ENCODE peak calls at places on chromosomes 3 and 15, in ten cellular contexts. One of them, this sample, is unnamed.

GRCh38 chr3:45178131-45179023 is 32.2 kb upstream of the CDCP1 start:
- DNase-seq in AG09309: no peak
- DNase-seq in ovary: no peak
- DNase-seq in DND-41: no peak
- DNase-seq in brain microvascular endothelial cell: peak; percentile 31
- DNase-seq in fibroblast of lung: peak; percentile 78
- DNase-seq in OCI-LY7: no peak
- DNase-seq in pancreas: no peak
- DNase-seq in AG10803: peak; percentile 33
- DNase-seq in mammary epithelial cell: peak; percentile 79
- DNase-seq in this sample: no peak

GRCh38 chr3:149554826-149555225 is 80.3 kb downstream of the TM4SF4 start:
- DNase-seq in OCI-LY7: no peak
- DNase-seq in ovary: no peak
- DNase-seq in fibroblast of lung: peak; percentile 53
- DNase-seq in AG10803: peak; percentile 72
- DNase-seq in mammary epithelial cell: peak; percentile 94
- DNase-seq in DND-41: no peak
- DNase-seq in pancreas: no peak
- DNase-seq in brain microvascular endothelial cell: no peak
- DNase-seq in AG09309: peak; percentile 86
- DNase-seq in this sample: peak; percentile 97

GRCh38 chr15:84598993-84599392 is 1.8 kb upstream of the ZSCAN2 start:
- DNase-seq in brain microvascular endothelial cell: peak; percentile 58
- DNase-seq in fibroblast of lung: peak; percentile 72
- DNase-seq in DND-41: peak; percentile 41
- DNase-seq in mammary epithelial cell: no peak
- DNase-seq in AG09309: no peak
- DNase-seq in pancreas: no peak
- DNase-seq in AG10803: peak; percentile 53
- DNase-seq in OCI-LY7: peak; percentile 68
- DNase-seq in ovary: peak; percentile 37
- DNase-seq in this sample: peak; percentile 32

GRCh38 chr15:33955945-33956344 is 12.4 kb upstream of the CHRM5 start:
- DNase-seq in OCI-LY7: no peak
- DNase-seq in mammary epithelial cell: no peak
- DNase-seq in AG09309: no peak
- DNase-seq in fibroblast of lung: no peak
- DNase-seq in DND-41: no peak
- DNase-seq in pancreas: no peak
- DNase-seq in brain microvascular endothelial cell: no peak
- DNase-seq in AG10803: no peak
- DNase-seq in ovary: no peak
- DNase-seq in this sample: no peak

GRCh38 chr3:136659253-136659652 is 92.9 kb downstream of the STAG1 start:
- DNase-seq in brain microvascular endothelial cell: peak; percentile 70
- DNase-seq in OCI-LY7: peak; percentile 12
- DNase-seq in ovary: peak; percentile 24
- DNase-seq in mammary epithelial cell: no peak
- DNase-seq in AG09309: peak; percentile 47
- DNase-seq in AG10803: peak; percentile 87
- DNase-seq in DND-41: no peak
- DNase-seq in fibroblast of lung: peak; percentile 86
- DNase-seq in pancreas: no peak
- DNase-seq in this sample: peak; percentile 38

GRCh38 chr15:68372291-68372811 is 59.6 kb downstream of the ITGA11 start:
- DNase-seq in DND-41: no peak
- DNase-seq in pancreas: no peak
- DNase-seq in AG10803: no peak
- DNase-seq in OCI-LY7: no peak
- DNase-seq in mammary epithelial cell: peak; percentile 20
- DNase-seq in AG09309: no peak
- DNase-seq in ovary: peak; percentile 16
- DNase-seq in brain microvascular endothelial cell: peak; percentile 63
- DNase-seq in fibroblast of lung: peak; percentile 33
- DNase-seq in this sample: no peak

GRCh38 chr15:83571820-83572707 is 81.9 kb upstream of the ADAMTSL3 start:
- DNase-seq in mammary epithelial cell: no peak
- DNase-seq in DND-41: no peak
- DNase-seq in ovary: no peak
- DNase-seq in pancreas: no peak
- DNase-seq in AG09309: peak; percentile 8
- DNase-seq in AG10803: peak; percentile 32
- DNase-seq in fibroblast of lung: peak; percentile 44
- DNase-seq in brain microvascular endothelial cell: no peak
- DNase-seq in OCI-LY7: peak; percentile 9
- DNase-seq in this sample: peak; percentile 7

GRCh38 chr15:33915571-33916407 is 52.5 kb upstream of the CHRM5 start:
- DNase-seq in ovary: no peak
- DNase-seq in pancreas: no peak
- DNase-seq in brain microvascular endothelial cell: no peak
- DNase-seq in OCI-LY7: no peak
- DNase-seq in AG09309: no peak
- DNase-seq in AG10803: no peak
- DNase-seq in mammary epithelial cell: peak; percentile 54
- DNase-seq in DND-41: no peak
- DNase-seq in fibroblast of lung: no peak
- DNase-seq in this sample: no peak

GRCh38 chr3:133949438-133949837 is 53.8 kb upstream of the RAB6B start:
- DNase-seq in DND-41: no peak
- DNase-seq in AG10803: no peak
- DNase-seq in brain microvascular endothelial cell: no peak
- DNase-seq in OCI-LY7: no peak
- DNase-seq in pancreas: peak; percentile 21
- DNase-seq in fibroblast of lung: peak; percentile 59
- DNase-seq in ovary: no peak
- DNase-seq in AG09309: no peak
- DNase-seq in mammary epithelial cell: no peak
- DNase-seq in this sample: no peak

GRCh38 chr15:101168463-101168824 is 83.4 kb downstream of the CHSY1 start:
- DNase-seq in AG09309: no peak
- DNase-seq in DND-41: no peak
- DNase-seq in pancreas: no peak
- DNase-seq in OCI-LY7: no peak
- DNase-seq in mammary epithelial cell: no peak
- DNase-seq in AG10803: peak; percentile 42
- DNase-seq in fibroblast of lung: no peak
- DNase-seq in ovary: no peak
- DNase-seq in brain microvascular endothelial cell: no peak
- DNase-seq in this sample: no peak

GRCh38 chr3:160370987-160371857 is 27.8 kb downstream of the IFT80 start:
- DNase-seq in mammary epithelial cell: no peak
- DNase-seq in AG10803: no peak
- DNase-seq in fibroblast of lung: no peak
- DNase-seq in ovary: no peak
- DNase-seq in AG09309: no peak
- DNase-seq in DND-41: no peak
- DNase-seq in pancreas: no peak
- DNase-seq in brain microvascular endothelial cell: no peak
- DNase-seq in OCI-LY7: no peak
- DNase-seq in this sample: no peak

GRCh38 chr3:172333042-172333377 is 115.2 kb downstream of the GHSR start:
- DNase-seq in fibroblast of lung: no peak
- DNase-seq in OCI-LY7: no peak
- DNase-seq in AG10803: no peak
- DNase-seq in ovary: no peak
- DNase-seq in AG09309: no peak
- DNase-seq in mammary epithelial cell: no peak
- DNase-seq in DND-41: no peak
- DNase-seq in pancreas: no peak
- DNase-seq in brain microvascular endothelial cell: no peak
- DNase-seq in this sample: no peak

GRCh38 chr3:172332256-172333041 is 115.8 kb downstream of the GHSR start:
- DNase-seq in DND-41: peak; percentile 72
- DNase-seq in fibroblast of lung: peak; percentile 68
- DNase-seq in pancreas: peak; percentile 62
- DNase-seq in AG09309: no peak
- DNase-seq in OCI-LY7: peak; percentile 57
- DNase-seq in ovary: peak; percentile 81
- DNase-seq in AG10803: peak; percentile 62
- DNase-seq in brain microvascular endothelial cell: peak; percentile 56
- DNase-seq in mammary epithelial cell: peak; percentile 50
- DNase-seq in this sample: peak; percentile 58

GRCh38 chr3:172334743-172335142 is 113.5 kb downstream of the GHSR start:
- DNase-seq in AG10803: no peak
- DNase-seq in OCI-LY7: no peak
- DNase-seq in DND-41: no peak
- DNase-seq in brain microvascular endothelial cell: no peak
- DNase-seq in mammary epithelial cell: peak; percentile 63
- DNase-seq in ovary: no peak
- DNase-seq in pancreas: no peak
- DNase-seq in AG09309: no peak
- DNase-seq in fibroblast of lung: no peak
- DNase-seq in this sample: no peak

GRCh38 chr3:172330413-172330812 is 117.8 kb downstream of the GHSR start:
- DNase-seq in OCI-LY7: no peak
- DNase-seq in DND-41: no peak
- DNase-seq in fibroblast of lung: no peak
- DNase-seq in mammary epithelial cell: no peak
- DNase-seq in AG09309: no peak
- DNase-seq in brain microvascular endothelial cell: no peak
- DNase-seq in pancreas: no peak
- DNase-seq in AG10803: no peak
- DNase-seq in ovary: no peak
- DNase-seq in this sample: no peak

DNA sequence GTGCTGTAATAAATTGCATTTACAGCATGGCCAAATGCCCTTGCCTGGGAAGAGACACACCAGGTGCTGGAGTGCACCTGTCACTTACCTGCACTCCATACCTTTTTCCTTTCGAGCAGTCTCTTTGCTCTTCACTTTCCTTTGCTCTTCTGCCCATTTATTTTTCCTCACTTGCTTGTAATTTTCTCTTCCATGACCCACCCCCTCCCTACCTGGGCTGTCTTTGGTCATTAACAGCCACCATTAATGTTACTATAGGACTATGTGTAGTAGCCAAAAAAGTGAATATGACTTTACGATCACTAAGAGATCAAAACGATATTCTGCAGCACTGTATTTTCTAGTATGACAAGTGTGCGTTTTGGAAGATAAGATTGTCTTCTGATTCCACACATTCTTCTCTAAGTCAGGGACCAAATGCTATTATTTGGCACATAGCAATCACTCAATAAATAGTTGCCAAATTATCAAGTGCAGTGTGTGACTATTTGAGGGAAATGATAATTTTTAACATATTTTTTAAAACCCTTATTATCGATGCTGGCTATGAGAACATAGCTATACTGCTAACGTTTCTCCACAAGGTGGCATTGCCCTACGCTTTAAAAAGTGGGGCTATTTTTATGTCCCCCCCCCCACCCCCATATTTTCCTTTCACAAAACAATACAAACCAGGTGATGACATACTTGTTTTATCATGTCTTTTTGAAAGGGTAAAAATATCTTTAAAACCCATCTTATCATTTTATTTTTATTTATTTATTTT is 114.4 kb downstream of the GHSR start:
- DNase-seq in fibroblast of lung: no peak
- DNase-seq in ovary: no peak
- DNase-seq in AG10803: no peak
- DNase-seq in pancreas: no peak
- DNase-seq in DND-41: no peak
- DNase-seq in brain microvascular endothelial cell: no peak
- DNase-seq in OCI-LY7: no peak
- DNase-seq in mammary epithelial cell: no peak
- DNase-seq in AG09309: no peak
- DNase-seq in this sample: no peak
- TF ChIP-seq CTCF in fibroblast of lung: no peak
- TF ChIP-seq CTCF in ovary: no peak
- TF ChIP-seq CTCF in AG10803: no peak
- TF ChIP-seq CTCF in pancreas: no peak
- TF ChIP-seq CTCF in DND-41: peak; percentile 45
- TF ChIP-seq CTCF in brain microvascular endothelial cell: peak; percentile 28
- TF ChIP-seq CTCF in OCI-LY7: peak; percentile 59
- TF ChIP-seq CTCF in mammary epithelial cell: no peak
- TF ChIP-seq CTCF in AG09309: peak; percentile 26
- TF ChIP-seq CTCF in this sample: peak; percentile 11

DNA sequence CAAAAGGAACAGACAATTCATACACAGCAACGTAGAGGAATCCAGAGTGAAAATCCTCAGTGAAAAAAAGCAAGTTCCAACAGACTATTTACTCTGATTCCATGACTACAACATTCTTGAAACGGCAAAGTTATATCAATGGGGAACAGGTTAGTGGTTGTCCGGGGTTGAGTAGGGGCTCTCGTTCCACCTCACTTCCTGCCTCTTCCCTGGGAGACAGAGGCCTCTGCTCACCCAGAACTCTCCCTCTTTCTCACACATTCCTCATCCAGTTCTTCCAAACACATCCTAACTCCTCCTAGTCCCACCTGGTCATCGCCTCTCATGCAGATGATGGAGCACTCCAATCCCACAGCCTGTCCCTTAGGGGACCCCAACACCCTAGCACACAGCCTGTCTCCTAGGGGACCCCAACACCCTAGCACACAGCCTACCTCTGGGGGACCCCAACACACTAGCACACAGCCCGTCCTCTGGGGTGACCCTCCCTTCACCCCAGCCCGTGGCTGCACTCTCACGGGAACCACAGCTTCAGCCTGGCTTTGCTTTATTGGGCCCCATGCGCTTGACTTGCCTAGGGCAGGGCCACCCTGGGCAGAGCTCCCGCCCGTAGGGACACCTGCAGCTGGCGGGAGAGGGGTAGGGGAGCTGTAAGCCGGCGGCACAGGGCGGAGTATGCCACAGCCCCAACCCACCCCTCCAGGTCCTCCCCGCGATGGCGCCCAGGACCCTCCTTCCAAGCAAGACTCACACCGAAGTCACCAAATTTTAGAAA is 5.2 kb downstream of the OCA2 start:
- DNase-seq in fibroblast of lung: no peak
- DNase-seq in ovary: no peak
- DNase-seq in pancreas: peak; percentile 55
- DNase-seq in DND-41: no peak
- DNase-seq in AG10803: no peak
- DNase-seq in mammary epithelial cell: no peak
- DNase-seq in AG09309: no peak
- DNase-seq in OCI-LY7: no peak
- DNase-seq in brain microvascular endothelial cell: no peak
- DNase-seq in this sample: no peak
- H3K4me3 ChIP-seq in fibroblast of lung: no peak overlapping the region
- H3K4me3 ChIP-seq in ovary: no peak overlapping the region
- H3K4me3 ChIP-seq in pancreas: no peak overlapping the region
- H3K4me3 ChIP-seq in DND-41: no peak overlapping the region
- H3K4me3 ChIP-seq in AG10803: no peak overlapping the region
- H3K4me3 ChIP-seq in mammary epithelial cell: no peak overlapping the region
- H3K4me3 ChIP-seq in AG09309: no peak overlapping the region
- H3K4me3 ChIP-seq in OCI-LY7: no peak overlapping the region
- H3K4me3 ChIP-seq in brain microvascular endothelial cell: no peak overlapping the region
- H3K4me3 ChIP-seq in this sample: no peak overlapping the region

GRCh38 chr3:18444597-18445420 is 19.7 kb upstream of the SATB1 start:
- DNase-seq in DND-41: peak; percentile 82
- DNase-seq in fibroblast of lung: peak; percentile 50
- DNase-seq in OCI-LY7: peak; percentile 60
- DNase-seq in mammary epithelial cell: peak; percentile 47
- DNase-seq in pancreas: peak; percentile 94
- DNase-seq in ovary: peak; percentile 67
- DNase-seq in brain microvascular endothelial cell: no peak
- DNase-seq in AG10803: peak; percentile 52
- DNase-seq in AG09309: no peak
- DNase-seq in this sample: no peak
- TF ChIP-seq CTCF in DND-41: peak; percentile 43
- TF ChIP-seq CTCF in fibroblast of lung: no peak
- TF ChIP-seq CTCF in OCI-LY7: no peak
- TF ChIP-seq CTCF in mammary epithelial cell: no peak
- TF ChIP-seq CTCF in pancreas: no peak
- TF ChIP-seq CTCF in ovary: peak; percentile 52
- TF ChIP-seq CTCF in brain microvascular endothelial cell: peak; percentile 33
- TF ChIP-seq CTCF in AG10803: no peak
- TF ChIP-seq CTCF in AG09309: peak; percentile 41
- TF ChIP-seq CTCF in this sample: no peak

GRCh38 chr15:71530116-71530515 is 280.2 kb upstream of the NR2E3 start:
- DNase-seq in ovary: no peak
- DNase-seq in fibroblast of lung: no peak
- DNase-seq in DND-41: no peak
- DNase-seq in AG09309: no peak
- DNase-seq in mammary epithelial cell: peak; percentile 39
- DNase-seq in brain microvascular endothelial cell: no peak
- DNase-seq in AG10803: no peak
- DNase-seq in OCI-LY7: no peak
- DNase-seq in pancreas: no peak
- DNase-seq in this sample: no peak
- H3K4me3 ChIP-seq in ovary: no peak overlapping the region
- H3K4me3 ChIP-seq in fibroblast of lung: no peak overlapping the region
- H3K4me3 ChIP-seq in DND-41: no peak overlapping the region
- H3K4me3 ChIP-seq in AG09309: no peak overlapping the region
- H3K4me3 ChIP-seq in mammary epithelial cell: no peak overlapping the region
- H3K4me3 ChIP-seq in brain microvascular endothelial cell: no peak overlapping the region
- H3K4me3 ChIP-seq in AG10803: no peak overlapping the region
- H3K4me3 ChIP-seq in OCI-LY7: no peak overlapping the region
- H3K4me3 ChIP-seq in pancreas: no peak overlapping the region
- H3K4me3 ChIP-seq in this sample: no peak overlapping the region